ENCODE peak calls at places on chromosomes 16 and 17, in ten cellular contexts. U is esophagus muscularis mucosa; J is KG1; X is nephron progenitor cell; R is activated gamma-delta T cell treated with Interleukin-2 at 50 U/mL for 16 hours; H is fibroblast of pulmonary artery; M is bronchial epithelial cell; W is progenitor cell of endocrine pancreas; S is stimulated activated CD4-positive, alpha-beta T cell treated with anti-CD3 and anti-CD28 coated beads, TNF-alpha, amount 100 ng/mL, for 4 hours; C is mesenteric fat pad. O is an unnamed sample.

GRCh38 chr17:10210151-10210574 is 11.8 kb upstream of the GAS7 start:
- DNase-seq in X (no peak), C (no peak), H (peak; percentile 65), S (no peak), J (no peak), U (no peak), R (no peak), M (peak; percentile 21), W (no peak), O (peak; percentile 78)

GRCh38 chr17:77618173-77618572 is 340.3 kb upstream of the TNRC6C start:
- DNase-seq in J (no peak), M (no peak), C (peak; percentile 53), S (no peak), X (no peak), H (no peak), R (no peak), U (no peak), W (no peak), O (no peak)

GRCh38 chr17:27810211-27810901 is 10.0 kb upstream of the NOS2 start:
- DNase-seq in M (no peak), U (no peak), R (no peak), C (no peak), H (no peak), W (no peak), X (no peak), S (no peak), J (no peak), O (no peak)

GRCh38 chr17:55731586-55732250 is 9.1 kb upstream of the TMEM100 start:
- DNase-seq in J (no peak), U (no peak), M (no peak), C (no peak), S (no peak), R (no peak), H (peak; percentile 60), X (no peak), W (no peak), O (no peak)

GRCh38 chr17:83080641-83081560 is 1.5 kb downstream of the METRNL start:
- DNase-seq in C (no peak), W (no peak), H (peak; percentile 35), M (no peak), J (no peak), X (peak; percentile 68), R (peak; percentile 34), S (peak; percentile 33), U (no peak), O (peak; percentile 42)

GRCh38 chr16:86455116-86455515 is 55.2 kb upstream of the FOXF1 start:
- DNase-seq in H (peak; percentile 40), J (no peak), U (no peak), M (no peak), W (no peak), S (no peak), C (no peak), R (no peak), X (no peak), O (peak; percentile 83)

GRCh38 chr16:50329446-50330189 is 39.2 kb downstream of the BRD7 start:
- DNase-seq in U (no peak), J (no peak), S (no peak), H (no peak), R (no peak), M (no peak), C (no peak), W (no peak), X (no peak), O (no peak)

GRCh38 chr17:82215972-82216300 is 3.3 kb upstream of the CCDC57 start:
- DNase-seq in S (no peak), H (no peak), X (no peak), U (no peak), C (no peak), R (no peak), J (no peak), M (no peak), W (no peak), O (no peak)

GRCh38 chr16:68356249-68356918 is 45.6 kb downstream of the PRMT7 start:
- DNase-seq in U (no peak), S (no peak), C (no peak), W (no peak), J (peak; percentile 50), R (peak; percentile 74), M (no peak), X (no peak), H (no peak), O (peak; percentile 12)

GRCh38 chr17:41178843-41179616 is 1.0 kb upstream of the KRTAP4-2 start:
- DNase-seq in J (no peak), H (no peak), S (no peak), X (no peak), W (no peak), R (no peak), C (no peak), U (no peak), M (peak; percentile 21), O (no peak)

GRCh38 chr17:73791644-73792043 is 147.4 kb upstream of the SDK2 start:
- DNase-seq in U (no peak), H (no peak), C (no peak), R (no peak), M (no peak), J (no peak), W (no peak), S (no peak), X (no peak), O (no peak)

O was measured in iris pigment epithelial cell.